ENCODE peak calls at places on chromosomes 5 and 9, in eight cellular contexts. O, Z, I, X, W, K, J and P are unnamed samples.

GRCh38 chr5:28415791-28416443 is 1377.5 kb upstream of the CDH9 start:
- DNase-seq in J (no peak), I (no peak), K (no peak), X (no peak), W (no peak), Z (no peak), O (no peak), P (no peak)

GRCh38 chr5:84524491-84524890 is 139.8 kb upstream of the EDIL3 start:
- DNase-seq in X (peak; percentile 7), W (no peak), O (no peak), Z (peak; percentile 18), J (no peak), K (no peak), I (peak; percentile 35), P (peak; percentile 14)

GRCh38 chr5:135016926-135017325 is 17.1 kb downstream of the PITX1 start:
- DNase-seq in W (no peak), K (no peak), Z (no peak), O (no peak), J (no peak), I (no peak), X (peak; percentile 9), P (no peak)

GRCh38 chr5:1521054-1521453 is 2.7 kb downstream of the LPCAT1 start:
- DNase-seq in O (no peak), X (no peak), J (no peak), I (no peak), Z (no peak), K (no peak), W (no peak), P (no peak)

GRCh38 chr5:179895861-179896260 is 11.8 kb downstream of the TBC1D9B start:
- DNase-seq in W (no peak), X (no peak), O (no peak), I (no peak), J (no peak), K (no peak), Z (no peak), P (no peak)

GRCh38 chr9:98369066-98369425 is 113.6 kb upstream of the TBC1D2 start:
- DNase-seq in X (no peak), Z (no peak), J (no peak), O (no peak), K (no peak), W (no peak), I (no peak), P (no peak)

GRCh38 chr5:168420461-168420860 is 65.8 kb upstream of the RARS1 start:
- DNase-seq in O (no peak), K (no peak), I (no peak), J (no peak), Z (no peak), X (no peak), W (no peak), P (no peak)

GRCh38 chr9:136691316-136692189 is 4.3 kb upstream of the AGPAT2 start:
- DNase-seq in X (no peak), O (no peak), W (no peak), I (no peak), Z (no peak), K (no peak), J (no peak), P (no peak)

GRCh38 chr5:40078907-40079575 is 600.7 kb upstream of the PTGER4 start:
- DNase-seq in W (no peak), I (no peak), Z (no peak), X (no peak), J (no peak), K (no peak), O (no peak), P (no peak)

GRCh38 chr9:117546894-117547293 is 132.0 kb upstream of the ASTN2 start:
- DNase-seq in X (no peak), J (no peak), I (no peak), K (no peak), W (peak; percentile 28), O (peak; percentile 16), Z (no peak), P (no peak)

GRCh38 chr5:128036961-128037360 is 46.6 kb upstream of the SLC12A2 start:
- DNase-seq in Z (peak; percentile 11), J (no peak), X (peak; percentile 52), O (no peak), I (peak; percentile 17), K (peak; percentile 55), W (no peak), P (peak; percentile 59)

GRCh38 chr5:32935292-32935691 is 224.2 kb downstream of the NPR3 start:
- DNase-seq in K (no peak), W (no peak), Z (no peak), I (no peak), O (no peak), X (no peak), J (no peak), P (no peak)

DNA sequence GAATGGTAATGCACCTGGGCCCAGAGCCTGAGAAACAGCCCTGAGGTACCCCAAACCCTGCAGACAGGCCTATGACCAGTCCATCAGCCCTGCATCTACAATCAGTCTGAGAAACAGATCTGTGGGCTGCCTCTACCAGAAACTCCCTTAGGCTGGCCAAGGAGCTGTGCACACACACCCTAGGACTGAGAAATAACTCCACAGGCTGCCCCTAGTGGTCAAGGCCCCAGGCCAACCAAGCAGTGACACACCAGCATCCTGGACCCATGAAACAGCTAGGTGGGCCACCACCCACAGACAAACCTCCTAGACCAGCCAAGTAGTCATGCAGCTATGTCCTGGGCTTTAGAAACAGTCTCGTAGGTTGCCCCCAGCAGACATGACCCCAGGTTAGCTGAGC is 253.6 kb upstream of the VLDLR start:
- DNase-seq in X (no peak), K (no peak), J (no peak), W (no peak), Z (no peak), I (no peak), O (no peak), P (no peak)
- TF ChIP-seq CTCF in X (peak; percentile 15), K (peak; percentile 20), J (peak; percentile 13), W (no peak), Z (no peak), I (no peak), O (no peak), P (peak; percentile 7)

GRCh38 chr5:145774442-145774841 is 60.7 kb downstream of the PRELID2 start:
- DNase-seq in J (no peak), I (no peak), Z (no peak), O (peak; percentile 3), W (no peak), X (no peak), K (no peak), P (no peak)

GRCh38 chr5:145776886-145777285 is 58.3 kb downstream of the PRELID2 start:
- DNase-seq in K (peak; percentile 17), J (no peak), I (peak; percentile 40), X (peak; percentile 37), Z (peak; percentile 62), O (no peak), W (no peak), P (peak; percentile 64)

GRCh38 chr5:145775411-145775810 is 59.7 kb downstream of the PRELID2 start:
- DNase-seq in O (no peak), J (no peak), X (peak; percentile 20), W (no peak), Z (peak; percentile 8), K (no peak), I (no peak), P (peak; percentile 56)

GRCh38 chr5:145777445-145778063 is 57.6 kb downstream of the PRELID2 start:
- DNase-seq in O (no peak), W (no peak), X (no peak), J (no peak), Z (no peak), K (no peak), I (no peak), P (no peak)

DNA sequence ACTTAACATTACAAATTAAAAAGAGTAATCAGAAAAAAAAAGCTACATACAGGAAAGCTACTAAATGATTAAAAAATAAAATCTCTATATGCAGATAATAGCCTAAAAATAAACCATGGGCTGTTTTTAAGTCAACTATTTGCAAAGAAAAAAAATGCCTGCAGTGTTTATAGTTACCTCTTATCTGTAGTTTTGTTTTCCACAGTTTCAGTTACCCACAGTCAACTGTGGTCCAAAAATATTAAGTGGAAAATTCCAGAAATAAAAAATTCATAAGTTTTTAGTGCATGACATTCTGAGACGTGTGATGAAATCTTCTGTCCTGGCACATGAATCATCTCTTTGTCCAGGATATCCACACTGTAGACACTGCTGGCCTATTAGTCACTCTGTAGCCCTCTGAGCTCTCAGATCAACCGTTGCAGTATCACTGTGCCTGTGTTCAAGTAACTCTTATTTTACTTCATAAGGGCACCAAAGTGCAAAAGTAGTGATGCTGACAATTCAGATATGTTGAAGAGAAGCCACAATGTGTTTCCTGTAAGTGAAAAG is 59.2 kb downstream of the PRELID2 start:
- DNase-seq in Z (peak; percentile 91), K (peak; percentile 77), X (peak; percentile 84), O (no peak), W (no peak), J (peak; percentile 65), I (peak; percentile 86), P (peak; percentile 95)
- TF ChIP-seq CTCF in Z (no peak), K (no peak), X (no peak), O (no peak), W (no peak), J (no peak), I (no peak), P (no peak)

GRCh38 chr9:94156549-94157407 is 72.5 kb downstream of the PTPDC1 start:
- DNase-seq in K (peak; percentile 38), I (peak; percentile 71), J (no peak), Z (peak; percentile 50), W (peak; percentile 90), O (no peak), X (peak; percentile 51), P (peak; percentile 95)

GRCh38 chr9:94161673-94162072 is 77.4 kb downstream of the PTPDC1 start:
- DNase-seq in O (no peak), W (no peak), I (no peak), Z (no peak), J (no peak), K (no peak), X (no peak), P (no peak)

GRCh38 chr9:94159069-94159915 is 75.0 kb downstream of the PTPDC1 start:
- DNase-seq in I (no peak), W (no peak), X (peak; percentile 62), O (no peak), Z (no peak), K (no peak), J (no peak), P (no peak)

GRCh38 chr9:94157408-94157801 is 73.1 kb downstream of the PTPDC1 start:
- DNase-seq in Z (no peak), J (no peak), W (no peak), K (no peak), X (no peak), O (no peak), I (no peak), P (no peak)

GRCh38 chr9:94160594-94161501 is 76.6 kb downstream of the PTPDC1 start:
- DNase-seq in X (no peak), I (no peak), J (no peak), K (no peak), Z (no peak), W (no peak), O (no peak), P (no peak)
- TF ChIP-seq CTCF in X (peak; percentile 1), I (no peak), J (no peak), K (peak; percentile 18), Z (peak; percentile 7), W (no peak), O (no peak), P (peak; percentile 14)

GRCh38 chr9:126724226-126724625 is 80.6 kb upstream of the ZBTB43 start:
- DNase-seq in K (peak; percentile 11), X (no peak), I (no peak), Z (no peak), J (no peak), O (no peak), W (no peak), P (no peak)
- TF ChIP-seq CTCF in K (no peak), X (no peak), I (no peak), Z (no peak), J (no peak), O (no peak), W (no peak), P (no peak)